ENCODE peak calls at places on chromosomes 13 and 19, in four cellular contexts. One of them, this sample, is unnamed.

GRCh38 chr19:41373993-41374392 is 2.3 kb upstream of the TMEM91 start:
- DNase-seq in thyroid gland: peak
- DNase-seq in body of pancreas: peak
- DNase-seq in foreskin keratinocyte: peak
- DNase-seq in this sample: peak

GRCh38 chr19:4556574-4557185 is 2.8 kb downstream of the SEMA6B start:
- DNase-seq in thyroid gland: no peak
- DNase-seq in body of pancreas: no peak
- DNase-seq in foreskin keratinocyte: no peak
- DNase-seq in this sample: peak

GRCh38 chr19:52638601-52639000 is 446 bp upstream of the ZNF83 start:
- DNase-seq in thyroid gland: peak
- DNase-seq in body of pancreas: peak
- DNase-seq in foreskin keratinocyte: no peak
- DNase-seq in this sample: peak

GRCh38 chr13:103876571-103876970 is 810.4 kb upstream of the SLC10A2 start:
- DNase-seq in thyroid gland: no peak
- DNase-seq in body of pancreas: no peak
- DNase-seq in foreskin keratinocyte: no peak
- DNase-seq in this sample: no peak

GRCh38 chr19:14418743-14419037 is 451 bp downstream of the DDX39A start:
- DNase-seq in thyroid gland: no peak
- DNase-seq in body of pancreas: peak
- DNase-seq in foreskin keratinocyte: no peak
- DNase-seq in this sample: no peak

GRCh38 chr13:94192576-94192975 is 286.9 kb downstream of the DCT start:
- DNase-seq in thyroid gland: peak
- DNase-seq in body of pancreas: peak
- DNase-seq in foreskin keratinocyte: peak
- DNase-seq in this sample: no peak

GRCh38 chr13:21747456-21747855 is 76.6 kb downstream of the FGF9 start:
- DNase-seq in thyroid gland: no peak
- DNase-seq in body of pancreas: no peak
- DNase-seq in foreskin keratinocyte: no peak
- DNase-seq in this sample: no peak

GRCh38 chr19:19464339-19465098 is 50.8 kb downstream of the TSSK6 start:
- DNase-seq in thyroid gland: peak
- DNase-seq in body of pancreas: peak
- DNase-seq in foreskin keratinocyte: peak
- DNase-seq in this sample: no peak

GRCh38 chr19:2654585-2654861 is 48.0 kb downstream of the GNG7 start:
- DNase-seq in thyroid gland: no peak
- DNase-seq in body of pancreas: no peak
- DNase-seq in foreskin keratinocyte: no peak
- DNase-seq in this sample: no peak

GRCh38 chr19:32682317-32682716 is 6.7 kb downstream of the RGS9BP start:
- DNase-seq in thyroid gland: no peak
- DNase-seq in body of pancreas: no peak
- DNase-seq in foreskin keratinocyte: no peak
- DNase-seq in this sample: no peak

GRCh38 chr19:50215820-50216219 is 12.4 kb downstream of the MYH14 start:
- DNase-seq in thyroid gland: no peak
- DNase-seq in body of pancreas: no peak
- DNase-seq in foreskin keratinocyte: no peak
- DNase-seq in this sample: no peak

GRCh38 chr13:33272531-33273124 is 12.9 kb downstream of the STARD13 start:
- DNase-seq in thyroid gland: no peak
- DNase-seq in body of pancreas: peak
- DNase-seq in foreskin keratinocyte: peak
- DNase-seq in this sample: peak

GRCh38 chr19:56661248-56661647 is 10.3 kb downstream of the ZNF835 start:
- DNase-seq in thyroid gland: no peak
- DNase-seq in body of pancreas: no peak
- DNase-seq in foreskin keratinocyte: no peak
- DNase-seq in this sample: no peak

GRCh38 chr13:32299893-32300292 is 15.3 kb downstream of the ZAR1L start:
- DNase-seq in thyroid gland: no peak
- DNase-seq in body of pancreas: no peak
- DNase-seq in foreskin keratinocyte: no peak
- DNase-seq in this sample: no peak

GRCh38 chr13:22498006-22498405 is 682.8 kb upstream of the SGCG start:
- DNase-seq in thyroid gland: no peak
- DNase-seq in body of pancreas: no peak
- DNase-seq in foreskin keratinocyte: no peak
- DNase-seq in this sample: no peak

GRCh38 chr19:58544591-58545285 is 874 bp downstream of the TRIM28 start:
- DNase-seq in thyroid gland: peak
- DNase-seq in body of pancreas: no peak
- DNase-seq in foreskin keratinocyte: no peak
- DNase-seq in this sample: peak

GRCh38 chr19:29724102-29724641 is 9.1 kb upstream of the C19orf12 start:
- DNase-seq in thyroid gland: no peak
- DNase-seq in body of pancreas: no peak
- DNase-seq in foreskin keratinocyte: no peak
- DNase-seq in this sample: no peak

GRCh38 chr13:95660981-95661581 is 15.9 kb upstream of the DNAJC3 start:
- DNase-seq in thyroid gland: no peak
- DNase-seq in body of pancreas: no peak
- DNase-seq in foreskin keratinocyte: peak
- DNase-seq in this sample: peak

GRCh38 chr19:38516802-38517201 is 83.3 kb downstream of the RYR1 start:
- DNase-seq in thyroid gland: no peak
- DNase-seq in body of pancreas: no peak
- DNase-seq in foreskin keratinocyte: no peak
- DNase-seq in this sample: no peak

GRCh38 chr19:38515906-38516305 is 82.4 kb downstream of the RYR1 start:
- DNase-seq in thyroid gland: no peak
- DNase-seq in body of pancreas: no peak
- DNase-seq in foreskin keratinocyte: no peak
- DNase-seq in this sample: no peak

GRCh38 chr19:38517321-38517720 is 83.8 kb downstream of the RYR1 start:
- DNase-seq in thyroid gland: no peak
- DNase-seq in body of pancreas: no peak
- DNase-seq in foreskin keratinocyte: no peak
- DNase-seq in this sample: no peak

GRCh38 chr19:38513762-38514167 is 80.3 kb downstream of the RYR1 start:
- DNase-seq in thyroid gland: no peak
- DNase-seq in body of pancreas: no peak
- DNase-seq in foreskin keratinocyte: no peak
- DNase-seq in this sample: no peak

DNA sequence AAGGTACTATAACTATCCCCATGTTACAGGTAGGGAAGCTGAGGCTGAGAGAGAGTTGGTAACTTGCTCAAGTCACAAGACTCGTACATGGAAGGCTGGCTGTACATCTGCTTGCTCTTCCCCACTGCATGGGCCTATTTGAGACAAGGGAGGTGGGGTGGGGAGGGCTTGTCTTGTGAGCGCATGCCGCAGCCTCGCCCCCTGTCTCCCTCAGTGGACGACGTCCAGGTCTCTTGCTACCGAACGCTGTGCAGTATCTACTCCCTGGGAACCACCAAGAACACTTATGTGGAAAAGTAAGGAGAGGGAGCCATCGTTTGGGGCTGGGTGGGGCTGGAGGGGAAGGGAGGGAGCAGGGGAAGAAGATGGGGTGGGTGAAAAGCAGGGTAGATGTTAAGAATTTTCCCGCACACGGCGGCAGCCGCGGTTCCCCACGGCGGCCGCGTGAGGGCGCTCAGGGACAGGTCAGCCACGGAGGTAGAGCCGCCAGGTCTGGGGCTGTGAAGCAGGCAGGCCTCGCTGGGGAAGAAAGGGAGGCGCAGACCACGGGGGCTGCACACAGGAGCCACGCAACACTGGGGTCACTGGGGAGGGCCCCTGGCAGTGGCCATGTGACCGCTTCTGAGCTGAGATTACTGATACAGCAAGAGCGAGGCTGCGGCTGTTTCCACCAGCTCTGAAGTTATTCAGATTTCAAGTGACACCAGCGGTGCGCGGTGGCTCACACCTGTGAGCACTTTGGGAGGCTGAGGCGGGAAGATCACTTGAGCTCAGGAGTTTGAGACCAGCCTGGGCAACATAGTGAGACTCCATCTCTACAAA is 81.5 kb downstream of the RYR1 start:
- DNase-seq in thyroid gland: peak
- DNase-seq in body of pancreas: peak
- DNase-seq in foreskin keratinocyte: peak
- DNase-seq in this sample: peak
- TF ChIP-seq CTCF in thyroid gland: peak
- TF ChIP-seq CTCF in body of pancreas: peak
- TF ChIP-seq CTCF in foreskin keratinocyte: peak
- TF ChIP-seq CTCF in this sample: peak

DNA sequence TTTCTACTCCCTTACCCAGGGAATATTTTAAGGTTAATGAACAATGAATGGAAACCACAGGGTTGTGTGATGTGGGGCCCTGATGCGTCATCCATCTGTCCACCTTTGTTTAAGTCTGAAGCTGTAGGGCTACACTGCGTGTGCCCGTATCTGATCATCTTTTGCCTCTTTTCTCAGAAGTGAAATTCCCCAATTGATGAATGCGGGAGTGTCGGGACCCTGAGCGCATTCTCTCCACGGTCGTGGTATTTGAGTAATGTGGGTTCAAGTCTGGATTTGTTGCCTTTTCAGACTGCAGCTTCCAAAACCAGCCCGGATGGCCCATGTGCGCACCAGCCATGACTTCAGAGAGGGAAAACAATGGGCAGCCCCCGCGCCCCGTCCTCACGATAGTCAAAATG is 112.3 kb downstream of the COL4A2 start:
- DNase-seq in thyroid gland: no peak
- DNase-seq in body of pancreas: no peak
- DNase-seq in foreskin keratinocyte: peak
- DNase-seq in this sample: no peak
- H3K27ac ChIP-seq in thyroid gland: no peak
- H3K27ac ChIP-seq in body of pancreas: peak
- H3K27ac ChIP-seq in foreskin keratinocyte: no peak
- H3K27ac ChIP-seq in this sample: no peak

GRCh38 chr13:41428155-41428554 is 29.2 kb upstream of the RGCC start:
- DNase-seq in thyroid gland: no peak
- DNase-seq in body of pancreas: no peak
- DNase-seq in foreskin keratinocyte: no peak
- DNase-seq in this sample: no peak
- TF ChIP-seq CTCF in thyroid gland: no peak
- TF ChIP-seq CTCF in body of pancreas: no peak
- TF ChIP-seq CTCF in foreskin keratinocyte: peak
- TF ChIP-seq CTCF in this sample: no peak

GRCh38 chr13:71629167-71629566 is 237.8 kb downstream of the DACH1 start:
- DNase-seq in thyroid gland: no peak
- DNase-seq in body of pancreas: no peak
- DNase-seq in foreskin keratinocyte: no peak
- DNase-seq in this sample: no peak

GRCh38 chr13:71625183-71625582 is 241.8 kb downstream of the DACH1 start:
- DNase-seq in thyroid gland: no peak
- DNase-seq in body of pancreas: no peak
- DNase-seq in foreskin keratinocyte: no peak
- DNase-seq in this sample: no peak

GRCh38 chr13:71626396-71626795 is 240.6 kb downstream of the DACH1 start:
- DNase-seq in thyroid gland: no peak
- DNase-seq in body of pancreas: no peak
- DNase-seq in foreskin keratinocyte: no peak
- DNase-seq in this sample: no peak

GRCh38 chr13:71624641-71625040 is 242.4 kb downstream of the DACH1 start:
- DNase-seq in thyroid gland: no peak
- DNase-seq in body of pancreas: no peak
- DNase-seq in foreskin keratinocyte: no peak
- DNase-seq in this sample: no peak

DNA sequence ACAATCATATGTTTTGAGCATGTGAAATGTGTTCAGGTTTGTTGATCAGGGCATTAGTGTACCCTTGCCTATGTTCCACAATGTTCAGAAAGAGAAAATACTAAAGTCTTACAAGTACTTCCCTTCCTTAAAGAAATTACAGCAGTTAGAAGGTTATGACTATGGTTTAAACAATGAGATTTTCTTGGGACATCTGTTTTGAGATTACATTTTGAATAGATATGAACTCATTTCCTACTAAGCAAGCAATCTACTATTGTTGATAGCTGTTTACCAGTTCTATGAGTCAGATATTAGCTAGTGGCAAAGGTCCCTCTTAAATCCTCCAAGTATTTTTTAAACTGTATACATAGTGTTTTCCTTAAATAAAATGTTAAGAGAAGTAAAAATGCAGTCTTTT is 241.3 kb downstream of the DACH1 start:
- DNase-seq in thyroid gland: no peak
- DNase-seq in body of pancreas: no peak
- DNase-seq in foreskin keratinocyte: no peak
- DNase-seq in this sample: no peak
- H3K27ac ChIP-seq in thyroid gland: no peak
- H3K27ac ChIP-seq in body of pancreas: no peak
- H3K27ac ChIP-seq in foreskin keratinocyte: no peak
- H3K27ac ChIP-seq in this sample: no peak